ENCODE peak calls at places on chromosomes 12 and 14, in nine cellular contexts. H, J, V, Z, I, N, P, F and M are unnamed samples.
A peak's percentile ranks its signal among the peaks of the same experiment; 100 is the strongest.

GRCh38 chr14:50064993-50065392 is 51.4 kb downstream of the VCPKMT start:
- DNase-seq in J (peak; percentile 52), F (peak; percentile 68), Z (no peak), H (peak; percentile 26), P (no peak), V (no peak), N (peak; percentile 56), I (peak; percentile 44), M (no peak)

GRCh38 chr12:83802011-83802410 is 1110.6 kb downstream of the SLC6A15 start:
- DNase-seq in F (no peak), V (no peak), P (no peak), J (no peak), N (no peak), Z (no peak), H (no peak), I (no peak), M (no peak)

GRCh38 chr14:68669644-68670343 is 123.1 kb downstream of the ZFP36L1 start:
- DNase-seq in F (peak; percentile 9), Z (no peak), H (peak; percentile 47), V (no peak), N (no peak), J (no peak), I (no peak), P (no peak), M (no peak)

GRCh38 chr14:61940669-61941420 is 178.6 kb downstream of the SNAPC1 start:
- DNase-seq in N (no peak), F (no peak), P (no peak), V (no peak), J (no peak), H (peak; percentile 32), Z (no peak), I (no peak), M (no peak)

GRCh38 chr12:104686196-104686595 is 229.4 kb downstream of the CHST11 start:
- DNase-seq in N (peak; percentile 59), Z (peak; percentile 21), J (no peak), V (peak; percentile 39), P (no peak), H (peak; percentile 69), I (no peak), F (peak; percentile 68), M (no peak)

GRCh38 chr12:14384783-14385638 is 19.5 kb downstream of the ATF7IP start:
- DNase-seq in Z (peak; percentile 68), I (peak; percentile 70), V (peak; percentile 96), F (peak; percentile 77), J (peak; percentile 40), H (peak; percentile 96), P (no peak), N (peak; percentile 68), M (peak; percentile 84)

GRCh38 chr12:4781212-4781611 is 61.0 kb downstream of the GALNT8 start:
- DNase-seq in Z (peak; percentile 49), I (no peak), P (no peak), F (no peak), H (no peak), V (no peak), J (no peak), N (no peak), M (no peak)

GRCh38 chr12:51975196-51975595 is 23.7 kb downstream of the ACVR1B start:
- DNase-seq in J (no peak), F (no peak), P (no peak), N (no peak), Z (no peak), V (no peak), H (no peak), I (no peak), M (no peak)

GRCh38 chr12:70908978-70909377 is 11.6 kb downstream of the PTPRR start:
- DNase-seq in Z (no peak), H (no peak), N (no peak), J (no peak), I (no peak), V (no peak), F (no peak), P (no peak), M (no peak)

GRCh38 chr12:109433618-109434017 is 43.5 kb downstream of the KCTD10 start:
- DNase-seq in V (no peak), F (peak; percentile 29), P (no peak), H (no peak), I (no peak), N (no peak), Z (no peak), J (no peak), M (no peak)

GRCh38 chr12:7716391-7716790 is 5.2 kb downstream of the DPPA3 start:
- DNase-seq in P (no peak), Z (no peak), F (peak; percentile 5), H (no peak), N (peak; percentile 21), V (no peak), J (no peak), I (no peak), M (no peak)

GRCh38 chr14:36520601-36521525 is 831 bp upstream of the NKX2-1 start:
- DNase-seq in Z (peak; percentile 30), V (peak; percentile 15), P (peak; percentile 56), N (peak; percentile 25), J (no peak), F (peak; percentile 58), H (no peak), I (no peak), M (no peak)

GRCh38 chr12:1179128-1179527 is 188.1 kb downstream of the ERC1 start:
- DNase-seq in I (no peak), N (no peak), J (no peak), H (no peak), P (no peak), F (no peak), V (no peak), Z (no peak), M (no peak)

GRCh38 chr12:54068423-54069070 is 14.9 kb downstream of the HOXC4 start:
- DNase-seq in V (no peak), N (no peak), Z (peak; percentile 89), I (no peak), J (no peak), P (no peak), H (no peak), F (peak; percentile 47), M (no peak)

GRCh38 chr12:87155616-87156015 is 873.6 kb downstream of the C12orf50 start:
- DNase-seq in V (peak; percentile 84), F (peak; percentile 72), Z (peak; percentile 39), J (no peak), H (peak; percentile 60), N (peak; percentile 68), P (no peak), I (no peak), M (no peak)

GRCh38 chr12:111180830-111181726 is 187.8 kb downstream of the PHETA1 start:
- DNase-seq in J (no peak), H (no peak), N (no peak), I (no peak), P (peak; percentile 52), V (peak; percentile 60), Z (no peak), F (peak; percentile 21), M (no peak)

GRCh38 chr14:89418452-89418851 is 1.4 kb upstream of the FOXN3 start:
- DNase-seq in Z (no peak), P (no peak), H (no peak), J (peak; percentile 16), N (no peak), F (peak; percentile 53), I (peak; percentile 17), V (no peak), M (no peak)

GRCh38 chr12:27566626-27567025 is 42.6 kb downstream of the PPFIBP1 start:
- DNase-seq in J (no peak), V (no peak), F (no peak), Z (no peak), I (no peak), H (no peak), P (no peak), N (no peak), M (no peak)

GRCh38 chr14:64801800-64802199 is 77.9 kb downstream of the SPTB start:
- DNase-seq in Z (peak; percentile 59), I (no peak), N (peak; percentile 43), P (no peak), H (no peak), J (no peak), F (peak; percentile 36), V (peak; percentile 18), M (no peak)

GRCh38 chr14:55556929-55557623 is 22.9 kb upstream of the KTN1 start:
- DNase-seq in P (peak; percentile 39), J (no peak), I (no peak), Z (peak; percentile 99), H (peak; percentile 96), N (peak; percentile 95), F (peak; percentile 87), V (peak; percentile 96), M (no peak)

GRCh38 chr14:61183486-61183885 is 97.7 kb downstream of the TMEM30B start:
- DNase-seq in H (peak; percentile 43), F (peak; percentile 44), I (no peak), N (peak; percentile 70), V (peak; percentile 66), J (no peak), P (no peak), Z (no peak), M (no peak)

GRCh38 chr14:71362282-71362681 is 455.0 kb downstream of the PCNX1 start:
- DNase-seq in V (no peak), J (no peak), H (no peak), N (no peak), P (no peak), F (no peak), I (no peak), Z (no peak), M (no peak)